ENCODE peak calls at places on chromosomes 12 and 14, in seven cellular contexts. V, L, G, J, S, A and C are unnamed samples.

GRCh38 chr12:45726594-45727300 is 2.8 kb upstream of the ARID2 start:
- DNase-seq in V (peak; percentile 59), L (no peak), G (no peak), J (peak; percentile 58), S (no peak), A (peak; percentile 62), C (peak; percentile 70)

GRCh38 chr12:111438501-111438900 is 32.8 kb downstream of the SH2B3 start:
- DNase-seq in V (peak; percentile 39), L (peak; percentile 56), G (no peak), J (no peak), S (peak; percentile 96), A (peak; percentile 71), C (no peak)

GRCh38 chr12:122646568-122647220 is 56.5 kb downstream of the HCAR2 start:
- DNase-seq in V (no peak), L (peak; percentile 66), G (no peak), J (no peak), S (peak; percentile 98), A (peak; percentile 23), C (no peak)

GRCh38 chr14:80213602-80214001 is 2.3 kb upstream of the DIO2 start:
- DNase-seq in V (peak; percentile 61), L (no peak), G (no peak), J (no peak), S (no peak), A (peak; percentile 65), C (no peak)

GRCh38 chr12:96263449-96263902 is 69.3 kb downstream of the ELK3 start:
- DNase-seq in V (no peak), L (no peak), G (no peak), J (no peak), S (no peak), A (peak; percentile 84), C (no peak)

GRCh38 chr14:82501554-82501953 is 967.9 kb upstream of the SEL1L start:
- DNase-seq in V (no peak), L (no peak), G (no peak), J (no peak), S (no peak), A (no peak), C (no peak)

GRCh38 chr12:49092086-49092815 is 2.4 kb downstream of the DHH start:
- DNase-seq in V (peak; percentile 68), L (peak; percentile 56), G (no peak), J (peak; percentile 59), S (peak; percentile 33), A (peak; percentile 63), C (no peak)

GRCh38 chr12:74770552-74770951 is 232.9 kb downstream of the ATXN7L3B start:
- DNase-seq in V (no peak), L (no peak), G (no peak), J (no peak), S (no peak), A (no peak), C (no peak)

GRCh38 chr14:91919814-91920213 is 27.7 kb downstream of the FBLN5 start:
- DNase-seq in V (no peak), L (no peak), G (no peak), J (peak; percentile 43), S (no peak), A (no peak), C (no peak)

GRCh38 chr14:74426202-74426582 is at the start of gene SYNDIG1L:
- DNase-seq in V (no peak), L (no peak), G (no peak), J (no peak), S (no peak), A (no peak), C (no peak)

GRCh38 chr12:107536613-107537012 is 149.0 kb upstream of the PWP1 start:
- DNase-seq in V (no peak), L (no peak), G (no peak), J (no peak), S (no peak), A (no peak), C (no peak)